ENCODE peak calls at places on chromosomes 6 and 20, in five cellular contexts. G is psoas muscle, O is A549, H is GM06990, J is esophagus squamous epithelium. K is an unnamed sample.

GRCh38 chr6:8193541-8193940 is 91.2 kb upstream of the EEF1E1 start:
- DNase-seq in G (no peak), O (no peak), H (no peak), J (no peak), K (no peak)

GRCh38 chr6:156336096-156336495 is 441.1 kb upstream of the ARID1B start:
- DNase-seq in G (no peak), O (peak), H (no peak), J (no peak), K (no peak)

GRCh38 chr6:93792751-93793150 is 373.4 kb upstream of the EPHA7 start:
- DNase-seq in G (no peak), O (no peak), H (no peak), J (no peak), K (no peak)

GRCh38 chr6:15001511-15001910 is 244.4 kb upstream of the JARID2 start:
- DNase-seq in G (no peak), O (no peak), H (no peak), J (no peak), K (no peak)

GRCh38 chr6:43981363-43981990 is 145.8 kb downstream of the MRPL14 start:
- DNase-seq in G (no peak), O (no peak), H (no peak), J (no peak), K (peak)

GRCh38 chr6:7137335-7138106 is 29.8 kb downstream of the RREB1 start:
- DNase-seq in G (peak), O (peak), H (peak), J (no peak), K (no peak)

GRCh38 chr20:219290-220115 is 7.6 kb upstream of the DEFB129 start:
- DNase-seq in G (no peak), O (peak), H (no peak), J (no peak), K (no peak)

GRCh38 chr20:53914861-53915458 is 155.4 kb downstream of the BCAS1 start:
- DNase-seq in G (no peak), O (no peak), H (no peak), J (no peak), K (no peak)

GRCh38 chr6:115838763-115839401 is 221.8 kb downstream of the FRK start:
- DNase-seq in G (no peak), O (peak), H (no peak), J (no peak), K (no peak)

GRCh38 chr20:10129749-10130148 is 88.9 kb upstream of the SNAP25 start:
- DNase-seq in G (no peak), O (no peak), H (no peak), J (no peak), K (no peak)

GRCh38 chr6:126069457-126069856 is 83.1 kb downstream of the TRMT11 start:
- DNase-seq in G (no peak), O (no peak), H (no peak), J (no peak), K (no peak)

GRCh38 chr20:10498196-10498595 is 63.1 kb downstream of the SLX4IP start:
- DNase-seq in G (no peak), O (no peak), H (no peak), J (no peak), K (no peak)

GRCh38 chr20:32845786-32846185 is 12.9 kb upstream of the EFCAB8 start:
- DNase-seq in G (no peak), O (no peak), H (no peak), J (no peak), K (no peak)

GRCh38 chr6:161200610-161201201 is 73.2 kb downstream of the AGPAT4 start:
- DNase-seq in G (no peak), O (no peak), H (no peak), J (no peak), K (no peak)
- TF ChIP-seq CTCF in G (no peak), O (no peak), H (no peak), J (no peak), K (peak)

DNA sequence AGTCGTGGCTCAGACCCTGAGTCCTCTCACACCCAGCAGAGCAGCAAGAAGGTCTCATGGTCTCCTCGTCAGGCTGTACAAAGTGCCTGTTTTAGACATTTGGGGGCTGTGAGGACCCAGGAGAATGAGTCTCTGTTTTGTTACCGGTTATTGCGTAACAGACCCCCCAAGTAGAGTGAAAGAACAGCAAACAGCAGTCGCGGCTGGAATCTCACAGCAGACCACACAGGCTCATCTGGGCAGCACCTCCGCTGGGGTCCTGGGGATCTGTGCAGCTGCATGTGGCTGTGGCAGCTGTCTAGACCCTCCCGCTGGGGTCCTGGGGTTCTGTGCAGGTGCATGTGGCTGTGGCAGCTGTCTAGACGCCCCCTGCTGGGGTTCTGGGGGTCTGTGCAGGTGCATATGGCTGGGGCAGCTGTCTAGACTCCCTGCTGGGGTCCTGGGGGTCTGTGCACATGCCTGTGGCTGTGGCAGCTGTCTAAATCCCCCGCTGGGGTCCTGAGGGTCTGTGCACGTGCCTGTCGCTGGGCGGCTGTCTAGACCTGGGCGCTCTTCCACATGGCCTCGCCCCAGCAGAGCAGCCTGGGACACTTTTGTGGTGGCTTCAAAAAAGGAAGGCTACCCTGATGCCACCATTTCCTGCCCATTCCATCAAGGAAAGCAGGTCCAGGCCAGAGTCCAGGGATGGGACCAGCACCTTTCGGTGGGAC is 24.7 kb downstream of the ENTPD6 start:
- DNase-seq in G (no peak), O (no peak), H (no peak), J (no peak), K (no peak)
- TF ChIP-seq CTCF in G (no peak), O (peak), H (peak), J (no peak), K (peak)

DNA sequence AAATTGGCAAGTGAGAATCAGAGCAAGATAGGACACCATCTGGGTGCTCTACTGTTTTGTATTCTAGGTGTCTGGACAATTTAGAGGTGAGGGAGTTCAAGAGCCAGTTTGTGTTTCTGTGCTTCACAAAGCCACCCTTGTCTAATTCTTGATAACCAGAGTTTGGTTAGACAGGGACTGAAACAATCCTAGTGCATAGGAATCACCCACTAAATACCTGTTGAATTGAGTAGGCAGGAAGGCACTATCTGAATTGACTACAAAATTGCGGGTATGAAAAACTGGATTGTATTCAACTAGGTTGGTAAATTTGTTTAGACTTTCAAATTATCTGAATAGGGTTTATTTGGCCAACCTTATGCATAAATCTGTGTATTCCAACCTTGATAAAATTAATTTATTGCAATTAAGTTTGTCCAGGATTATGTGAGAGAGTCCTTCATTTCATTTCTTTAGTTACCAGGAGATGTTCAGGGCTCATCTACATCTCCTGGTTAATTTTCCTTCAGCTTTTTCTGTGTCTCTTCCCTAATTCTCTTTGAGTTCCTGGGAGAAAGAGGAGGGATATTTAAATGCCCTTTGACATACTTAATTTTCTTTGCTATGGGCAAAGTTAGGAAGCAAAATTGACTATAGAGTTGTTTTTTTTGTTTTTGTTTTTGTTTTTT is 1.7 kb downstream of the TPX2 start:
- DNase-seq in G (no peak), O (no peak), H (no peak), J (no peak), K (no peak)
- TF ChIP-seq CTCF in G (no peak), O (no peak), H (no peak), J (no peak), K (no peak)

DNA sequence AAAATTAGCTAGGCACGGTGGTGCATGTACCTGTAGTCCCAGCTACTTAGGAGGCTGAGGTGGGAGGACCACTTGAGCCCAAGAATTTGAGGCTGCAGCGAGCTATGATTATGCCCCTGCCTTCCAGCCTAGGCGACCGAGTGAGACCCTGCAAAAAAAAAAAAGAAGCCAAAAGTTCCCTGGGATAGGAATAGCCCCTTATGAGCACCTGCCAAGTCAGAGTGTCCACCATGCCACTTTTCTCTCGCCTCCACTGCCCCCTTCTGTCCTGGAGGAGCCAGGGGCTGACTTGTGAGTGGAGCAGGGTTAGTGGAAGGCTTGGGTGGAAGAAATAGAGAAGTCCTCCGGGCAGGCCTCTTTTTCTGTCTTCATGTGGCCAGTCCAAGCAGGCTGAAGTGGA is 12.1 kb upstream of the DDX27 start:
- DNase-seq in G (no peak), O (peak), H (no peak), J (no peak), K (peak)
- TF ChIP-seq CTCF in G (no peak), O (no peak), H (peak), J (no peak), K (peak)

DNA sequence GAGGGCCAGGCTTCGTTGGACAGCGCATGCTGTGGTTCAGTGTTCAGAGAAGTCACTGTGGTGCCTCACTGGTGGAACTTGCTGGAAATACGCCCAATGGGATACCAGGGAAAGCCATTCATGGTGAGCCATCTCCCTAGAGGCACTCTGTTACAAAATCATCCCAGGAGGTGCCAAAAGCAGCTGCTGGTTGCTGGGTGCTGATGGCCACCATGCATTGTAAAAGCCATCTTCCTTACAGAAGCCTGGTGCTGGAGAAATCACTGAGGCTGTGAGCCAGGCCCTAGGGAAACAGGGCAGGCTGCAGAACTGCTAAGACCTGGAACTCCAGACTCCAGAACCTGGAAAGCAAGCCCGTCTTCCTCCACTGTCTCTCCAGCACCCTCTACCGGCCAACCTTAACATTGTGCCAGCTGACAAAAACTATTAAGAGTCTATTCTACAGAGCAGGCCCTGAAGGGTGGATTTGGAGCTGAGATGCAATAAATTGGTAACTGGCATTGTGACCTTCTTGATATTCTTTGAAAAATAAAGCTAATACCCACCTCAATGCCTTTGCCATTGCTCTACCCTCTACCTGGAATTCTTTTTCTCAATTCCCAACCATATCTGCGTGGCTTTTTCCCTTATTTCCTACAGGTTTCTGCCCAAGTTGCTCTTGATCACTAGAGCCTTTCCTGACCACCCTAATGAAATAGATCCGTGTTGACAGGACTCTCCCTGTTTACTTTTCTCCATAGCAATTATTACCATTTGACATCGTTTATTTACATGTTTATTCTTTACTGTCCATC is 18.5 kb downstream of the SNRPB start:
- DNase-seq in G (peak), O (peak), H (no peak), J (no peak), K (no peak)
- TF ChIP-seq CTCF in G (peak), O (peak), H (peak), J (peak), K (peak)

GRCh38 chr6:109009761-109010612 is 84.7 kb downstream of the SESN1 start:
- DNase-seq in G (no peak), O (no peak), H (no peak), J (no peak), K (no peak)

GRCh38 chr6:109010703-109011102 is 83.9 kb downstream of the SESN1 start:
- DNase-seq in G (no peak), O (no peak), H (no peak), J (no peak), K (no peak)

GRCh38 chr6:109008537-109008950 is 86.1 kb downstream of the SESN1 start:
- DNase-seq in G (no peak), O (no peak), H (peak), J (no peak), K (no peak)

GRCh38 chr6:109008061-109008460 is 86.6 kb downstream of the SESN1 start:
- DNase-seq in G (no peak), O (no peak), H (peak), J (no peak), K (no peak)

DNA sequence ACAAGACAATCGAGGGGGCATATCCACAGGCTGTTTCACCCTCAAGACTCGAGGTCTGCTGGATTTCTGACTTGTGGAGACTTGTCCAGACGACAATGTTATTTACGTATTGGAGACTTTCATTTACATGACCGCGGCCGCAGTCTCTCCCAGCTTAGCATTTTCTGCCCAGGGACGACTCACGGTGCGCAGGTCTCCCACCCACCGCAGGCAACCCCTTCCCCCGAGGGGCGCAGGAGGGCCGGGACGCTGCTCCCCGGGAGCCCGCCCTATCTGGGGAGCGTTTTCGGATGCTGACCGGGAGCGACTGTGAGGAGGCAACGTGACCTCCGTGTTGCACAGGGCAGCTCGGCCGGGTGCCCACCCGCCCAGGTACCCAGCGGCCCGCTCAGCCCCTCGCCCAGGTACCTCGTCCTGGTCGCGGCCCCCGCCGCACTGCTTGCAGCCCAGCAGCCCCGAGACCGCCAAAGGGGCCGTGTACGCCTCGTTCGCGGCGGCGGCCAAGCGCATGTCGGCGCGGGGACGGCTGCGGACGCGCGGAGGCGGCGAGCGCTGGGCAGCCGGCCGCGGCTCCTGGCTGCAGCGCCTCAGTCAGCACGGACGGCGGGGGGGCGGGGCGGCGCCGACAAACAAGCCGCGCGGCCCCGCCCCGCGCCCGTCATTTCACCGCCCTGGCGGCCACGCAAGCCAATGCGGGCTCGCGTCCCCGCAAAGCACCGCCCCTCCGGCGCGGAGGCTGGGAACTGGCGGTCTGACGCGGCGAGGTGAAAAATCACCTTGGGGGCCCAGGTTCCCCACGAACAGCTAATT is 85.5 kb downstream of the SESN1 start:
- DNase-seq in G (peak), O (peak), H (peak), J (peak), K (peak)
- TF ChIP-seq CTCF in G (peak), O (no peak), H (no peak), J (peak), K (peak)

DNA sequence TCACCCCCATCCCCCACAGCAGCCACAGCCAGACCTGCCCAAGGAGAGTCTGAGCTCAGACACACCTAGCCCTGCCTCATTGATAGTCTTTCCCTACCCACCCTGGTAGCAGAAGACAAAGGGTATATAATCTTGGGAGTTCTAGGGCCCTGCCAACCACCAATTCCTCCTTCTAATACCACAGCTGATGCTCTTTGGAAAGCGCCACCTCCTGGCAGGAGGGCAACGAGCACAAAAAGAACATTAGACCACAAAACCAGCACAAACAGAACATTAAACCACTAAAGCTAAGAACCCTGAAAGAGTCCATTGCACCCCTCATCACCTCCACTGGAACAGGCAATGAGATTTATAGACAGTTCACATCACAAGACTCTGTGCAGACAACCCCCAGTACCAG is 195.8 kb upstream of the FUT9 start:
- DNase-seq in G (no peak), O (no peak), H (no peak), J (no peak), K (no peak)
- TF ChIP-seq CTCF in G (no peak), O (no peak), H (peak), J (no peak), K (peak)

GRCh38 chr6:74966712-74967111 is 239.1 kb downstream of the COL12A1 start:
- DNase-seq in G (no peak), O (no peak), H (no peak), J (no peak), K (no peak)

GRCh38 chr6:74967821-74968220 is 238.0 kb downstream of the COL12A1 start:
- DNase-seq in G (no peak), O (no peak), H (no peak), J (no peak), K (no peak)

GRCh38 chr6:74969591-74970267 is 236.1 kb downstream of the COL12A1 start:
- DNase-seq in G (no peak), O (no peak), H (no peak), J (no peak), K (no peak)

DNA sequence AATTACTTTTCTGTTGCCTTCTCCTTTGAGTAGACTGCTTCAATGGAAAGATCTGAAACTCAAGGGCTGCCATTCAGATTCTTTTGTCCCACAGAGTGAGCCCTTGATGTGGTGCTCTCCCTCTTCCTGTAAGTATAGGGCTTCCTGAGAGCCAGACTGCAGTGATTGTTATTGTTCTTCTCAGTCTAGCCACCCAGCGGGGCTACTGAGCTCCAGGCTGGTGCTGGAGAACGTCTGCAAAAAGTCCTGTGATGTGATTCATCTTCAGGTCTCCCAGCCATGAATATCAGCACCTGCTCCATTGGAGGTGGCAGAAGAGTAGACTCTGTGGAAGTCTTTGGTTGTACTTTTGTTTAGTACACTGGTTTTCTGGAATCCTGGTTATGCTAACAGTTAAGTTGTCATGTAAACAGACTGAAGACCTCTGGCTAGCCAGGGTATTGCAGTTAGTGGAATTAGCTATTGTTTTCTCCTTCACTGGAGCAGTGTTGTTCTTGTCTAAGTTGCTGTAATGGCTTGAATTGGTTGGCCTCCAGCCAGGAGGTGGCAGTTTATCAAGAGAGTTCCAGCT is 240.9 kb downstream of the COL12A1 start:
- DNase-seq in G (no peak), O (no peak), H (no peak), J (no peak), K (no peak)
- TF ChIP-seq CTCF in G (no peak), O (no peak), H (no peak), J (no peak), K (no peak)

DNA sequence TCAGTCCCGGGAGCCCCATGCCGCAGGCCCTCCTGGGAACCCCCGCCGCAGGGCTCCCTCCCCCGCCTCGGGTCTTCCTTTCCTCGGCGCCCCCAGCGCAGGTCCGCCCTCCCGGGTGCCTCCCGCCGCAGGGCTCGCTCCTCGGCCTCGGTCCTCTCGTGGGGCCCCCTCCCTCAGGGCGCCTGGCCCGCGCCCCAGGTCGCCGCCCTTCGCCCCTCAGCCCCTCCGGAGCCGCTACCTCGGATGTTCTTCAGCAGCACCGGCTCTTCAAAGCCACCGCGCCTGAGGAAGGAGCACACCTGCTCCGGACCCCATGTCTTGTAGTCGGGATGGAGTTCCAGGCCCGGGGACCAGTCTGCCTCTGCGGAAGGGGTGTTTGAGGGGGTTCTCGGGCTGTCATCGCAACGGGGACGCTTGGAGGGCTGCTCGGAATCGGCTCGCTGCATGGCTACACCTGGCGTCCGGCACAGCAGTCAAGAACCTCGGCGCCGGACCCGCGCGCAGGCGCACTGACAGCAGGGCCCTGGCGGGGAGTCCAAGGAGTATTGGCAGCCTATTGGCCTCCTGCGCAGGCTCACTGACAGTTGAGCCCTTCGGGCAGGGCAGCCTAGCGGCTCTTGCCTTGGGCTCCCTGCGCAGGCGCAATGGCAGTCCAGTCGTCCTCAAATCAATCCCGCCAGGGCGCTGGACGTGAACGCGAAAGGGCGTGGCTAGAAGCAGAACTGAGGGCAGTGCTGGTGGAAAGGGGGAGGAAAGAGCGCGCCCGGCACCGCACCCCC is at the start of gene SAMHD1:
- DNase-seq in G (peak), O (peak), H (peak), J (peak), K (peak)
- TF ChIP-seq CTCF in G (no peak), O (no peak), H (no peak), J (peak), K (peak)

K was measured in chondrocyte.